ENCODE peak calls at places on chromosomes 13 and 19, in nine cellular contexts. P is activated T-helper 9 cell treated with anti-CD3 and anti-CD28 coated beads, Interleukin-2, amount 50 U/mL, for 16 hours; X is Peyer's patch; V is foreskin keratinocyte; A is heart right ventricle; O is activated CD8-positive, alpha-beta T cell treated with anti-CD3 and anti-CD28 coated beads, Interleukin-2, amount 10 ng/mL, durations not matched to agents 7 days and 5 days; K is kidney tubule cell; Q is iris pigment epithelial cell; H is T-helper 1 cell. Y is an unnamed sample.

GRCh38 chr19:56942749-56943148 is 102.2 kb upstream of the PEG3 start:
- DNase-seq in P (no peak), X (peak), V (no peak), A (peak), O (no peak), K (no peak), Q (peak), H (peak), Y (peak)

GRCh38 chr19:1361601-1362384 is 21.9 kb upstream of the NDUFS7 start:
- DNase-seq in P (no peak), X (no peak), V (no peak), A (no peak), O (no peak), K (peak), Q (peak), H (no peak), Y (no peak)

GRCh38 chr13:29935309-29935981 is 85.0 kb upstream of the UBL3 start:
- DNase-seq in P (peak), X (peak), V (no peak), A (no peak), O (peak), K (no peak), Q (no peak), H (peak), Y (no peak)

GRCh38 chr13:38950987-38951386 is 39.6 kb downstream of the STOML3 start:
- DNase-seq in P (no peak), X (no peak), V (no peak), A (no peak), O (no peak), K (no peak), Q (no peak), H (no peak), Y (no peak)

GRCh38 chr13:41973247-41973741 is 12.4 kb upstream of the VWA8 start:
- DNase-seq in P (no peak), X (no peak), V (no peak), A (peak), O (no peak), K (no peak), Q (no peak), H (no peak), Y (no peak)

GRCh38 chr13:90427322-90428272 is 919.9 kb upstream of the MIR17HG start:
- DNase-seq in P (no peak), X (no peak), V (no peak), A (no peak), O (no peak), K (no peak), Q (no peak), H (no peak), Y (no peak)

GRCh38 chr13:73835138-73835721 is 299.0 kb downstream of the KLF12 start:
- DNase-seq in P (no peak), X (no peak), V (peak), A (no peak), O (no peak), K (peak), Q (peak), H (no peak), Y (no peak)

GRCh38 chr19:47539747-47540311 is 25.0 kb upstream of the NAPA start:
- DNase-seq in P (no peak), X (no peak), V (no peak), A (no peak), O (no peak), K (no peak), Q (no peak), H (no peak), Y (no peak)

GRCh38 chr19:23343434-23344010 is 51.7 kb downstream of the ZNF91 start:
- DNase-seq in P (no peak), X (no peak), V (no peak), A (no peak), O (no peak), K (peak), Q (no peak), H (no peak), Y (no peak)

GRCh38 chr13:92187378-92187989 is 789.1 kb downstream of the GPC5 start:
- DNase-seq in P (no peak), X (peak), V (peak), A (no peak), O (peak), K (peak), Q (peak), H (no peak), Y (no peak)

GRCh38 chr13:30156826-30157615 is 150.3 kb downstream of the KATNAL1 start:
- DNase-seq in P (no peak), X (peak), V (no peak), A (no peak), O (no peak), K (no peak), Q (no peak), H (no peak), Y (no peak)

GRCh38 chr13:51477149-51477548 is 24.3 kb upstream of the INTS6 start:
- DNase-seq in P (no peak), X (no peak), V (no peak), A (no peak), O (no peak), K (no peak), Q (no peak), H (no peak), Y (no peak)

GRCh38 chr13:29754486-29754806 is 96.0 kb downstream of the UBL3 start:
- DNase-seq in P (no peak), X (no peak), V (no peak), A (no peak), O (no peak), K (peak), Q (peak), H (no peak), Y (no peak)